ENCODE peak calls at places on chromosomes 1 and 21, in four cellular contexts. T is suprapubic skin, G is tibial nerve, Z is transverse colon. J is an unnamed sample.

GRCh38 chr1:3924871-3925655 is 25.0 kb upstream of the C1orf174 start:
- DNase-seq in G (no peak), Z (no peak), T (no peak), J (no peak)

GRCh38 chr1:239016337-239016736 is 370.0 kb upstream of the CHRM3 start:
- DNase-seq in G (no peak), T (no peak), Z (no peak), J (no peak)

GRCh38 chr21:36818051-36818450 is 119.1 kb downstream of the SIM2 start:
- DNase-seq in Z (no peak), T (no peak), G (no peak), J (no peak)

GRCh38 chr1:97379387-97380075 is 541.3 kb downstream of the DPYD start:
- DNase-seq in T (no peak), Z (no peak), G (no peak), J (no peak)

GRCh38 chr1:113975211-113975895 is 3.9 kb upstream of the OLFML3 start:
- DNase-seq in T (no peak), Z (no peak), G (no peak), J (no peak)

GRCh38 chr21:31693222-31693621 is 33.7 kb downstream of the SOD1 start:
- DNase-seq in Z (no peak), G (no peak), T (no peak), J (no peak)

GRCh38 chr1:8643542-8644536 is 173.6 kb downstream of the RERE start:
- DNase-seq in Z (peak; percentile 17), G (no peak), T (no peak), J (no peak)

GRCh38 chr1:96002969-96003964 is 718.3 kb upstream of the PTBP2 start:
- DNase-seq in T (no peak), G (no peak), Z (no peak), J (no peak)

GRCh38 chr1:163263818-163264217 is 57.9 kb upstream of the NUF2 start:
- DNase-seq in G (no peak), T (no peak), Z (no peak), J (no peak)

GRCh38 chr1:24930703-24931480 is 816 bp upstream of the RUNX3 start:
- DNase-seq in T (no peak), Z (no peak), G (no peak), J (no peak)

GRCh38 chr1:248618878-248619277 is 16.0 kb downstream of the OR2T11 start:
- DNase-seq in G (peak; percentile 24), Z (peak; percentile 70), T (no peak), J (peak; percentile 30)

DNA sequence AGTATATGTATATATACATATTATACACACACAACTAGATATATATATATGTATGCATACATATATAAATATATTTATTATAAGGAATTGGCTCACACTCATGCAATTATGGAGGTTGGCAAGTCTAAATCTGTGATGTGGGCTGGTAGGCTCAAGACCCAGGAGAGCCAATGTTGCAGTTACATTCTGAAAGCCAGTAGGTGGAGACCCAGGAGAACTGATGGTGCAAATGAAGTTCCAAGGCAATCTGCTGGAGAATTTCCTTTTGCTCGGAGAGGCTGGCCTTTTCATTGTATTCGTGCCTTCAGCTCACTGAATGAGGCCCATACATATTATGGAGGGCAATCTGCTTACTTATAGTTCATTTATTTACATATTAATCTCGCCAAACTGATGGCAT is 9.4 kb downstream of the IVL start:
- DNase-seq in Z (no peak), G (no peak), T (no peak), J (no peak)
- TF ChIP-seq CTCF in Z (no peak), G (no peak), T (no peak), J (no peak)

DNA sequence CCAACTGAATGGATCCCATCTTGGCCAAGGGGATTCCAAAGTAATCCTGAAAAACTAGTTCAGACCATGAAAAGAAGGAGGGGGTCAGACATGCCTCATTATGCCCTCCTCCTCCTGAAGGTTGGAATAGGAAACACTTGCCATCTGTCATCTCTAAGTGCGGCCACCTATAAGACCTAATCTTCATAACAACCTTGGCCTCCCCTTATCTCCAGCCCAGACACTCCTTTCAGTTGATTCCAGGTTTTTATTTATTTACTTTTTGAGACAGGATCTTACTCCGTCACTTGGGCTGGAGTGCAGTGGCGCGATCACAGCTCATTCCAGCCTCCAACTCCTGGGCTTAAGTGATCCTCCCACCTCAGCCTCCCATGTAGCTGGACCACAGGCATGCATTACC is 19.7 kb downstream of the SNAP47 start:
- DNase-seq in G (no peak), Z (no peak), T (no peak), J (no peak)
- H3K36me3 ChIP-seq in G (peaks cover 4% of the 10 kb centered on the region), Z (no peaks in the 10 kb centered on the region), T (peaks cover 30% of the 10 kb centered on the region), J (peaks cover 25% of the 10 kb centered on the region)

DNA sequence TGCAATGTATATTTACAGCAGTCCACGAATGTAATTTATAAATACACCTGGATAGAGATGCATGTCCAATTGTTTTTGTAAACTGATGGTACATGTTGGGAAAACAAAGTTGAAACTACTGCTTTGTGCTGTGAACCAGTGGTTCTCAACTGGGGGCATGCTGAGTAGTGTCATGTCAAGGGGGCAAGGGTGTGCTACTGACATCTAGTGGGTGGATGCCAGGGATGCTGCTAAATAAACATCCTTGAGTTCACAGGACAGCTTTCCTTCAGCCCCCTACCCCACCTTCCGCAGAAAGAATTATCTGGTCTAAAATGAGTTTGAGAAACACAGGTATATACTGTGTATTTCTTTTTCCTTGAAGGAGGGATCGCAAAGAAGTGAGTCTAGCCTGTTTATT is 95.9 kb downstream of the RASAL2 start:
- DNase-seq in G (no peak), T (no peak), Z (no peak), J (no peak)
- TF ChIP-seq CTCF in G (peak; percentile 16), T (no peak), Z (peak; percentile 9), J (peak; percentile 11)

GRCh38 chr1:29200905-29201594 is 19.4 kb upstream of the SRSF4 start:
- DNase-seq in G (no peak), Z (no peak), T (no peak), J (no peak)

GRCh38 chr1:29197993-29198392 is 16.3 kb upstream of the SRSF4 start:
- DNase-seq in T (no peak), G (no peak), Z (no peak), J (no peak)

GRCh38 chr1:29196863-29197589 is 15.3 kb upstream of the SRSF4 start:
- DNase-seq in G (no peak), T (no peak), Z (no peak), J (no peak)

GRCh38 chr1:29195875-29196274 is 14.2 kb upstream of the SRSF4 start:
- DNase-seq in Z (no peak), T (no peak), G (no peak), J (peak; percentile 51)

DNA sequence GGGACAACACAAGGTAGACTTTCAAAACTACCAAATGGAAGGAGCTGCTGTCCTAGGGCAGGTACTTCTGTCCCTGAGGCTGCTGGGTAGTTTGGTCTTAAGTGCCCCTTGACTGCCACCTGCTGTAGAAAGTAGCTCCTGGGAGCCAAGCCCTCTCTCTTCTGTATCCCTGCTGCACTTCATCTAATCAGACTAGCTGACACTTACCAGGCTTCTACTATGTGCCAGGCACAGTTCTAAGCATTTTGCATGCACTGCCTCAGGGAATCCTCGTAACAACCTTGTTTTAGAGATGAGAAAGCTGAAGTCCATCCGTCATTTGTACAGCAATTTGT is 15.9 kb upstream of the SRSF4 start:
- DNase-seq in G (no peak), Z (peak; percentile 48), T (no peak), J (no peak)
- H3K36me3 ChIP-seq in G (peaks cover 4% of the 10 kb centered on the region), Z (no peaks in the 10 kb centered on the region), T (peaks cover 75% of the 10 kb centered on the region), J (peaks cover 26% of the 10 kb centered on the region)

J was measured in tibial artery.